ENCODE peak calls at places on chromosomes 3 and 15, in ten cellular contexts. R is stomach, K is heart left ventricle, V is NB4, S is tibial nerve, H is sigmoid colon, A is GM12891, B is HCT116, U is A549, L is spleen. X is an unnamed sample.

GRCh38 chr3:77038928-77039605 is 832 bp upstream of the ROBO2 start:
- DNase-seq in R (no peak), K (no peak), V (no peak), S (no peak), H (no peak), A (no peak), B (no peak), U (no peak), L (no peak), X (no peak)

GRCh38 chr3:125055165-125055912 is 458 bp downstream of the HEG1 start:
- DNase-seq in R (no peak), K (peak), V (no peak), S (no peak), H (no peak), A (peak), B (no peak), U (no peak), L (peak), X (no peak)

GRCh38 chr15:26893351-26894065 is 26.6 kb downstream of the GABRA5 start:
- DNase-seq in R (no peak), K (no peak), V (no peak), S (no peak), H (no peak), A (no peak), B (no peak), U (no peak), L (no peak), X (no peak)

GRCh38 chr3:142987080-142987700 is 14.2 kb upstream of the U2SURP start:
- DNase-seq in R (no peak), K (no peak), V (peak), S (no peak), H (no peak), A (no peak), B (no peak), U (peak), L (no peak), X (peak)

GRCh38 chr15:69380100-69380725 is 33.9 kb upstream of the KIF23 start:
- DNase-seq in R (no peak), K (no peak), V (peak), S (no peak), H (peak), A (no peak), B (no peak), U (peak), L (no peak), X (no peak)

GRCh38 chr15:70762469-70763119 is 764 bp downstream of the UACA start:
- DNase-seq in R (peak), K (peak), V (peak), S (peak), H (peak), A (no peak), B (peak), U (peak), L (peak), X (no peak)

GRCh38 chr15:98003976-98004375 is 43.5 kb downstream of the ARRDC4 start:
- DNase-seq in R (no peak), K (no peak), V (no peak), S (no peak), H (no peak), A (no peak), B (no peak), U (no peak), L (no peak), X (no peak)

GRCh38 chr3:138881233-138881632 is 46.5 kb upstream of the PIK3CB start:
- DNase-seq in R (no peak), K (no peak), V (no peak), S (no peak), H (no peak), A (no peak), B (no peak), U (no peak), L (peak), X (no peak)

GRCh38 chr3:33075996-33076395 is 20.9 kb downstream of the GLB1 start:
- DNase-seq in R (no peak), K (no peak), V (no peak), S (no peak), H (no peak), A (no peak), B (no peak), U (no peak), L (no peak), X (no peak)

GRCh38 chr15:63072023-63072650 is 29.6 kb downstream of the TPM1 start:
- DNase-seq in R (no peak), K (no peak), V (no peak), S (no peak), H (no peak), A (no peak), B (no peak), U (no peak), L (no peak), X (no peak)

GRCh38 chr15:63069616-63069952 is 27.0 kb downstream of the TPM1 start:
- DNase-seq in R (no peak), K (no peak), V (no peak), S (no peak), H (no peak), A (no peak), B (no peak), U (peak), L (no peak), X (no peak)

GRCh38 chr15:63072809-63073277 is 30.3 kb downstream of the TPM1 start:
- DNase-seq in R (no peak), K (no peak), V (no peak), S (no peak), H (no peak), A (no peak), B (no peak), U (peak), L (no peak), X (no peak)

GRCh38 chr15:63070681-63071129 is 28.2 kb downstream of the TPM1 start:
- DNase-seq in R (no peak), K (no peak), V (no peak), S (no peak), H (no peak), A (no peak), B (no peak), U (peak), L (no peak), X (no peak)

DNA sequence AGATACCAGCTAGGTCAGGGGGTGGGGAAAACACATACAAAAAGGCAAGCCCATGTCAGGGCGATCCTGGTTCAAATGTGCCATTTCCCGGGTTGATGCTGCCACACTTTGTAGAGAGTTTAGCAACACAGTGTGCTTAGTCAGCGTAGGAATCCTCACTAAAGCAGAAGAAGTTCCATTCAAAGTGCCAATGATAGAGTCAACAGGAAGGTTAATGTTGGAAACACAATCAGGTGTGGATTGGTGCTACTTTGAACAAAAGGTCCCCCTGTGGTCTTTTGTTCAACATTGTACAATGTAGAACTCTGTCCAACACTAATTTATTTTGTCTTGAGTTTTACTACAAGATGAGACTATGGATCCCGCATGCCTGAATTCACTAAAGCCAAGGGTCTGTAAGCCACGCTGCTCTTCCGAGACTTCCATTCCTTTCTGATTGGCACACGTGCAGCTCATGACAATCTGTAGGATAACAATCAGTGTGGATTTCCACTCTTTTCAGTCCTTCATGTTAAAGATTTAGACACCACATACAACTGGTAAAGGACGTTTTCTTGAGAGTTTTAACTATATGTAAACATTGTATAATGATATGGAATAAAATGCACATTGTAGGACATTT is 28.9 kb downstream of the TPM1 start:
- DNase-seq in R (no peak), K (no peak), V (no peak), S (no peak), H (no peak), A (no peak), B (no peak), U (no peak), L (no peak), X (no peak)
- TF ChIP-seq POLR2A in R (no peak), K (no peak), V (no peak), S (no peak), H (no peak), A (no peak), B (no peak), U (no peak), L (no peak), X (no peak)

GRCh38 chr3:52986938-52987337 is 58.9 kb downstream of the SFMBT1 start:
- DNase-seq in R (no peak), K (no peak), V (peak), S (no peak), H (no peak), A (no peak), B (no peak), U (peak), L (no peak), X (peak)

GRCh38 chr3:52983828-52984227 is 62.0 kb downstream of the SFMBT1 start:
- DNase-seq in R (no peak), K (no peak), V (no peak), S (no peak), H (no peak), A (no peak), B (no peak), U (no peak), L (no peak), X (no peak)

GRCh38 chr3:52982839-52983238 is 63.0 kb downstream of the SFMBT1 start:
- DNase-seq in R (no peak), K (no peak), V (no peak), S (no peak), H (no peak), A (no peak), B (no peak), U (no peak), L (no peak), X (no peak)

GRCh38 chr3:52986049-52986448 is 59.8 kb downstream of the SFMBT1 start:
- DNase-seq in R (no peak), K (no peak), V (no peak), S (no peak), H (no peak), A (no peak), B (no peak), U (no peak), L (no peak), X (no peak)

GRCh38 chr3:52983336-52983807 is 62.5 kb downstream of the SFMBT1 start:
- DNase-seq in R (no peak), K (no peak), V (peak), S (no peak), H (no peak), A (peak), B (no peak), U (no peak), L (no peak), X (no peak)
- TF ChIP-seq POLR2A in R (no peak), K (no peak), V (no peak), S (no peak), H (no peak), A (peak), B (no peak), U (no peak), L (no peak), X (no peak)

GRCh38 chr3:122383915-122384697 is at the start of gene FAM162A:
- DNase-seq in R (peak), K (peak), V (peak), S (peak), H (peak), A (peak), B (peak), U (peak), L (peak), X (peak)
- TF ChIP-seq POLR2A in R (peak), K (no peak), V (peak), S (peak), H (peak), A (peak), B (peak), U (peak), L (peak), X (peak)

GRCh38 chr3:65604863-65605526 is 433.7 kb downstream of the MAGI1 start:
- DNase-seq in R (no peak), K (no peak), V (no peak), S (no peak), H (no peak), A (no peak), B (no peak), U (no peak), L (no peak), X (no peak)

GRCh38 chr3:65600888-65601287 is 437.8 kb downstream of the MAGI1 start:
- DNase-seq in R (no peak), K (no peak), V (no peak), S (no peak), H (no peak), A (no peak), B (no peak), U (no peak), L (no peak), X (no peak)

GRCh38 chr3:65607101-65607500 is 431.6 kb downstream of the MAGI1 start:
- DNase-seq in R (no peak), K (no peak), V (no peak), S (no peak), H (no peak), A (no peak), B (no peak), U (no peak), L (no peak), X (no peak)

GRCh38 chr3:65603631-65604030 is 435.1 kb downstream of the MAGI1 start:
- DNase-seq in R (no peak), K (no peak), V (no peak), S (no peak), H (no peak), A (no peak), B (no peak), U (no peak), L (no peak), X (no peak)

DNA sequence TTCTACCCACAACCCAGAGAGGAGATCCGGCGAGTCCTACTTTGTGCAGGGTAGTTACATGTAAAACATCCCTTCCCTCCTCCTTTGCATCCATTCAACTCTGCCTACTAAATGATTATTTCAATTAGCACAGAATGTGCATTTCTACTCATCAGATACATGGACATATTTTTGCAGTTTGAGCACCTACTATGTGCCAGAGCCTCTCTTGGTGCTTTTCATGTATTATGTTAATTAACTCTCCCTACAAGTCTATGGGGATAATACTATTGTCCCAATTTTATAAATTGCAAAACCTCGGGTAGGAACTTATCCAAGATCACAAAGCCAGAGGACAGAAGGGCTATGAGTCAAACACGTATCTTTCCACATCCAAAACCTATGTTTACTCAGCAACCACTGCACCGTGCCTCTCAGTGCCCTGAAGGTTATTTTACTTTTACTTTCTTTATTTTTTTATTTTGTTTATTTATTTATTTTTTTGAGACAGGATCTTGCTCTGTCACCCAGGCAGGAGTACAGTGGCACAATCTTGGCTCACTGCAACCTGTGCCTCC is 432.8 kb downstream of the MAGI1 start:
- DNase-seq in R (no peak), K (no peak), V (no peak), S (no peak), H (no peak), A (no peak), B (no peak), U (no peak), L (no peak), X (no peak)
- TF ChIP-seq POLR2A in R (no peak), K (no peak), V (no peak), S (no peak), H (no peak), A (no peak), B (no peak), U (no peak), L (no peak), X (no peak)

GRCh38 chr15:53498996-53499395 is 260.5 kb downstream of the WDR72 start:
- DNase-seq in R (no peak), K (no peak), V (no peak), S (no peak), H (no peak), A (no peak), B (no peak), U (no peak), L (no peak), X (no peak)
- TF ChIP-seq POLR2A in R (no peak), K (no peak), V (no peak), S (no peak), H (no peak), A (no peak), B (no peak), U (no peak), L (no peak), X (no peak)

GRCh38 chr15:31871887-31872281 is 158.4 kb upstream of the CHRNA7 start:
- DNase-seq in R (no peak), K (no peak), V (no peak), S (no peak), H (no peak), A (no peak), B (no peak), U (no peak), L (no peak), X (no peak)

GRCh38 chr15:31867536-31868442 is 162.5 kb upstream of the CHRNA7 start:
- DNase-seq in R (peak), K (peak), V (peak), S (no peak), H (no peak), A (peak), B (peak), U (peak), L (peak), X (peak)

GRCh38 chr15:31869640-31870335 is 160.5 kb upstream of the CHRNA7 start:
- DNase-seq in R (no peak), K (no peak), V (no peak), S (no peak), H (no peak), A (no peak), B (no peak), U (no peak), L (peak), X (no peak)

GRCh38 chr15:31871159-31871886 is 159.0 kb upstream of the CHRNA7 start:
- DNase-seq in R (no peak), K (no peak), V (peak), S (no peak), H (no peak), A (no peak), B (no peak), U (no peak), L (no peak), X (no peak)

GRCh38 chr15:31870336-31871158 is 159.8 kb upstream of the CHRNA7 start:
- DNase-seq in R (peak), K (peak), V (peak), S (peak), H (peak), A (peak), B (peak), U (peak), L (peak), X (peak)
- TF ChIP-seq POLR2A in R (no peak), K (no peak), V (peak), S (no peak), H (no peak), A (no peak), B (no peak), U (peak), L (no peak), X (no peak)

GRCh38 chr15:40258544-40258943 is 19.7 kb downstream of the PAK6 start:
- DNase-seq in R (no peak), K (no peak), V (peak), S (no peak), H (no peak), A (no peak), B (no peak), U (no peak), L (no peak), X (no peak)

GRCh38 chr15:40259021-40259420 is 20.2 kb downstream of the PAK6 start:
- DNase-seq in R (no peak), K (no peak), V (no peak), S (no peak), H (no peak), A (no peak), B (no peak), U (no peak), L (no peak), X (no peak)

GRCh38 chr15:40255033-40255432 is 16.2 kb downstream of the PAK6 start:
- DNase-seq in R (no peak), K (no peak), V (no peak), S (no peak), H (no peak), A (no peak), B (no peak), U (no peak), L (no peak), X (no peak)

GRCh38 chr15:40257656-40258450 is 19.0 kb downstream of the PAK6 start:
- DNase-seq in R (no peak), K (no peak), V (no peak), S (no peak), H (no peak), A (no peak), B (no peak), U (no peak), L (no peak), X (no peak)

GRCh38 chr15:40256642-40257235 is 17.9 kb downstream of the PAK6 start:
- DNase-seq in R (no peak), K (no peak), V (no peak), S (no peak), H (no peak), A (no peak), B (no peak), U (no peak), L (no peak), X (no peak)
- TF ChIP-seq POLR2A in R (no peak), K (no peak), V (no peak), S (no peak), H (no peak), A (no peak), B (no peak), U (no peak), L (no peak), X (no peak)

GRCh38 chr3:18424862-18425640 is at the start of gene SATB1:
- DNase-seq in R (peak), K (peak), V (peak), S (peak), H (peak), A (peak), B (no peak), U (peak), L (peak), X (peak)
- TF ChIP-seq POLR2A in R (no peak), K (no peak), V (no peak), S (peak), H (no peak), A (no peak), B (no peak), U (no peak), L (no peak), X (peak)

DNA sequence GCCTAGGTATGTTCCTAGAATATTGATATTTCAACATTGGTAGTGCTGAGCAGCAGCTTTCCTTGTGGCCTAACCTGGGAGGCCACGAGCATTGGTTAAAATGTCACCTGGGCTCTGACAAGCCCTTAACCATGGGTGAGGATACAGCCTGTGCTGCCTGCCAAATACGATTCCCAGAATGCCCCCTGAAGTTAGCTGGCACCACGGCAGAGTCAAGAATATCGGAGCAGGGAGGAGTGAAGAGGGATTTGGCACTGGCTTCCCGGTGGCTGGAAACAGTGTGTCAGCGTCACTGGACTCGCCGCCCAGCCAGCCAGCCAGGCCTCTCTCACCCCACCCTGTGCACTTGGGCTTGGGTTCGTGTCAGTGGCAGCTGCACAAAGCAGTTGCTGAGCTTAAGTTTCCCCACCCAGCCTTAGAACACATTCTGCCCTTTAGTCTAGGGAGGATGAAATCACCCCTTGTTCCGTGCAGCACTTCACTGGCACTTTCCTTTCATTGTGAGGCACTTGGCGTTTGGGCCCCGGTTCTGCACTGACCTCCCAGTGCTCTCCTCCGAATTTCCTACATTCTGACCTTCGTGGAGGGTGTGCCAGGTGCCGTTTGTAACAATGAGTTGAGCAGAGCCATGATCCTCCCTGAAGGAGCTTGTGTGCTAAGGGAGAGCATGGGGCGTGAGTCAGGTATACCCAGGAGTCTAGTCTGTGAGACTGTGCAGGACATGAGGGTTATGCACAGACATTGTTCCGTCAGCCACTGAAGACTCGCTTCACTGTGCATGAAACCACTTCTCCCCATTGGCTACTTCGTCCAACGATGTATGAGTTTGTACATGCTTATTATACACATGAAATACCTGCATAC is 152.8 kb upstream of the BHLHE40 start:
- DNase-seq in R (peak), K (peak), V (no peak), S (peak), H (peak), A (no peak), B (no peak), U (peak), L (no peak), X (no peak)
- TF ChIP-seq POLR2A in R (no peak), K (no peak), V (no peak), S (no peak), H (no peak), A (no peak), B (no peak), U (no peak), L (no peak), X (no peak)

GRCh38 chr15:75456710-75457109 is 5.2 kb upstream of the SIN3A start:
- DNase-seq in R (no peak), K (no peak), V (peak), S (no peak), H (no peak), A (no peak), B (no peak), U (no peak), L (no peak), X (no peak)

GRCh38 chr15:75454471-75455418 is 3.3 kb upstream of the SIN3A start:
- DNase-seq in R (peak), K (peak), V (peak), S (peak), H (peak), A (peak), B (peak), U (no peak), L (peak), X (peak)

GRCh38 chr15:75453703-75454470 is 2.4 kb upstream of the SIN3A start:
- DNase-seq in R (peak), K (peak), V (peak), S (peak), H (peak), A (peak), B (peak), U (peak), L (peak), X (peak)

GRCh38 chr15:75455424-75455981 is 4.0 kb upstream of the SIN3A start:
- DNase-seq in R (peak), K (peak), V (peak), S (peak), H (peak), A (peak), B (peak), U (peak), L (peak), X (peak)

GRCh38 chr15:75455982-75456531 is 4.6 kb upstream of the SIN3A start:
- DNase-seq in R (peak), K (no peak), V (peak), S (no peak), H (no peak), A (peak), B (peak), U (peak), L (no peak), X (peak)
- TF ChIP-seq POLR2A in R (no peak), K (no peak), V (no peak), S (no peak), H (no peak), A (peak), B (no peak), U (no peak), L (no peak), X (peak)